ENCODE peak calls at places on chromosomes 13 and 19, in five cellular contexts. One of them, this sample, is unnamed.

GRCh38 chr19:4647676-4648644 is 8.6 kb downstream of the TNFAIP8L1 start:
- DNase-seq in progenitor cell of endocrine pancreas: no peak
- DNase-seq in stimulated activated CD4-positive, alpha-beta T cell treated with anti-CD3 and anti-CD28 coated beads, Interleukin-4, amount 100 ng/mL, for 48 hours: no peak
- DNase-seq in T-helper 1 cell: no peak
- DNase-seq in GM13977: no peak
- DNase-seq in this sample: no peak

GRCh38 chr19:15155296-15155695 is 45.5 kb downstream of the NOTCH3 start:
- DNase-seq in progenitor cell of endocrine pancreas: no peak
- DNase-seq in stimulated activated CD4-positive, alpha-beta T cell treated with anti-CD3 and anti-CD28 coated beads, Interleukin-4, amount 100 ng/mL, for 48 hours: no peak
- DNase-seq in T-helper 1 cell: no peak
- DNase-seq in GM13977: no peak
- DNase-seq in this sample: no peak

GRCh38 chr19:29831686-29832085 is 19.9 kb downstream of the CCNE1 start:
- DNase-seq in progenitor cell of endocrine pancreas: no peak
- DNase-seq in stimulated activated CD4-positive, alpha-beta T cell treated with anti-CD3 and anti-CD28 coated beads, Interleukin-4, amount 100 ng/mL, for 48 hours: no peak
- DNase-seq in T-helper 1 cell: no peak
- DNase-seq in GM13977: no peak
- DNase-seq in this sample: no peak

GRCh38 chr19:50058425-50058824 is 32.6 kb downstream of the ZNF473 start:
- DNase-seq in progenitor cell of endocrine pancreas: no peak
- DNase-seq in stimulated activated CD4-positive, alpha-beta T cell treated with anti-CD3 and anti-CD28 coated beads, Interleukin-4, amount 100 ng/mL, for 48 hours: no peak
- DNase-seq in T-helper 1 cell: no peak
- DNase-seq in GM13977: no peak
- DNase-seq in this sample: no peak

GRCh38 chr13:51832471-51833152 is 12.4 kb downstream of the TMEM272 start:
- DNase-seq in progenitor cell of endocrine pancreas: no peak
- DNase-seq in stimulated activated CD4-positive, alpha-beta T cell treated with anti-CD3 and anti-CD28 coated beads, Interleukin-4, amount 100 ng/mL, for 48 hours: no peak
- DNase-seq in T-helper 1 cell: peak; percentile 52
- DNase-seq in GM13977: peak; percentile 62
- DNase-seq in this sample: peak; percentile 85

GRCh38 chr19:15631817-15632216 is 8.9 kb upstream of the CYP4F3 start:
- DNase-seq in progenitor cell of endocrine pancreas: no peak
- DNase-seq in stimulated activated CD4-positive, alpha-beta T cell treated with anti-CD3 and anti-CD28 coated beads, Interleukin-4, amount 100 ng/mL, for 48 hours: no peak
- DNase-seq in T-helper 1 cell: no peak
- DNase-seq in GM13977: peak; percentile 36
- DNase-seq in this sample: peak; percentile 43

GRCh38 chr19:28558783-28559182 is 654.2 kb downstream of the UQCRFS1 start:
- DNase-seq in progenitor cell of endocrine pancreas: no peak
- DNase-seq in stimulated activated CD4-positive, alpha-beta T cell treated with anti-CD3 and anti-CD28 coated beads, Interleukin-4, amount 100 ng/mL, for 48 hours: no peak
- DNase-seq in T-helper 1 cell: no peak
- DNase-seq in GM13977: no peak
- DNase-seq in this sample: no peak

GRCh38 chr19:46722004-46722380 is 5.1 kb upstream of the PRKD2 start:
- DNase-seq in progenitor cell of endocrine pancreas: no peak
- DNase-seq in stimulated activated CD4-positive, alpha-beta T cell treated with anti-CD3 and anti-CD28 coated beads, Interleukin-4, amount 100 ng/mL, for 48 hours: no peak
- DNase-seq in T-helper 1 cell: no peak
- DNase-seq in GM13977: no peak
- DNase-seq in this sample: no peak

GRCh38 chr13:26074706-26075105 is 22.9 kb upstream of the SHISA2 start:
- DNase-seq in progenitor cell of endocrine pancreas: no peak
- DNase-seq in stimulated activated CD4-positive, alpha-beta T cell treated with anti-CD3 and anti-CD28 coated beads, Interleukin-4, amount 100 ng/mL, for 48 hours: no peak
- DNase-seq in T-helper 1 cell: no peak
- DNase-seq in GM13977: no peak
- DNase-seq in this sample: peak; percentile 59

GRCh38 chr13:102911336-102911735 is 65.5 kb downstream of the ERCC5 start:
- DNase-seq in progenitor cell of endocrine pancreas: no peak
- DNase-seq in stimulated activated CD4-positive, alpha-beta T cell treated with anti-CD3 and anti-CD28 coated beads, Interleukin-4, amount 100 ng/mL, for 48 hours: no peak
- DNase-seq in T-helper 1 cell: no peak
- DNase-seq in GM13977: no peak
- DNase-seq in this sample: no peak

GRCh38 chr13:24511019-24511823 is 1.4 kb downstream of the PARP4 start:
- DNase-seq in progenitor cell of endocrine pancreas: no peak
- DNase-seq in stimulated activated CD4-positive, alpha-beta T cell treated with anti-CD3 and anti-CD28 coated beads, Interleukin-4, amount 100 ng/mL, for 48 hours: peak; percentile 55
- DNase-seq in T-helper 1 cell: peak; percentile 62
- DNase-seq in GM13977: peak; percentile 75
- DNase-seq in this sample: peak; percentile 65

GRCh38 chr19:2540646-2541454 is 64.9 kb downstream of the GADD45B start:
- DNase-seq in progenitor cell of endocrine pancreas: peak; percentile 81
- DNase-seq in stimulated activated CD4-positive, alpha-beta T cell treated with anti-CD3 and anti-CD28 coated beads, Interleukin-4, amount 100 ng/mL, for 48 hours: no peak
- DNase-seq in T-helper 1 cell: no peak
- DNase-seq in GM13977: no peak
- DNase-seq in this sample: peak; percentile 37

GRCh38 chr13:100875392-100876043 is 200.9 kb upstream of the TMTC4 start:
- DNase-seq in progenitor cell of endocrine pancreas: no peak
- DNase-seq in stimulated activated CD4-positive, alpha-beta T cell treated with anti-CD3 and anti-CD28 coated beads, Interleukin-4, amount 100 ng/mL, for 48 hours: no peak
- DNase-seq in T-helper 1 cell: peak; percentile 51
- DNase-seq in GM13977: peak; percentile 42
- DNase-seq in this sample: no peak

GRCh38 chr19:51123381-51124186 is 1.1 kb upstream of the SIGLEC9 start:
- DNase-seq in progenitor cell of endocrine pancreas: no peak
- DNase-seq in stimulated activated CD4-positive, alpha-beta T cell treated with anti-CD3 and anti-CD28 coated beads, Interleukin-4, amount 100 ng/mL, for 48 hours: no peak
- DNase-seq in T-helper 1 cell: peak; percentile 92
- DNase-seq in GM13977: no peak
- DNase-seq in this sample: no peak

GRCh38 chr13:26721251-26721939 is 39.2 kb downstream of the GPR12 start:
- DNase-seq in progenitor cell of endocrine pancreas: no peak
- DNase-seq in stimulated activated CD4-positive, alpha-beta T cell treated with anti-CD3 and anti-CD28 coated beads, Interleukin-4, amount 100 ng/mL, for 48 hours: peak; percentile 10
- DNase-seq in T-helper 1 cell: peak; percentile 29
- DNase-seq in GM13977: no peak
- DNase-seq in this sample: peak; percentile 27

GRCh38 chr13:84658881-84659661 is 776.8 kb upstream of the SLITRK1 start:
- DNase-seq in progenitor cell of endocrine pancreas: no peak
- DNase-seq in stimulated activated CD4-positive, alpha-beta T cell treated with anti-CD3 and anti-CD28 coated beads, Interleukin-4, amount 100 ng/mL, for 48 hours: no peak
- DNase-seq in T-helper 1 cell: no peak
- DNase-seq in GM13977: no peak
- DNase-seq in this sample: no peak

GRCh38 chr19:57269515-57270250 is 10.6 kb upstream of the ZNF460 start:
- DNase-seq in progenitor cell of endocrine pancreas: no peak
- DNase-seq in stimulated activated CD4-positive, alpha-beta T cell treated with anti-CD3 and anti-CD28 coated beads, Interleukin-4, amount 100 ng/mL, for 48 hours: no peak
- DNase-seq in T-helper 1 cell: no peak
- DNase-seq in GM13977: peak; percentile 31
- DNase-seq in this sample: no peak

GRCh38 chr13:25977216-25977615 is 74.6 kb downstream of the SHISA2 start:
- DNase-seq in progenitor cell of endocrine pancreas: no peak
- DNase-seq in stimulated activated CD4-positive, alpha-beta T cell treated with anti-CD3 and anti-CD28 coated beads, Interleukin-4, amount 100 ng/mL, for 48 hours: no peak
- DNase-seq in T-helper 1 cell: no peak
- DNase-seq in GM13977: no peak
- DNase-seq in this sample: no peak

GRCh38 chr13:111165611-111166010 is 50.5 kb downstream of the ARHGEF7 start:
- DNase-seq in progenitor cell of endocrine pancreas: no peak
- DNase-seq in stimulated activated CD4-positive, alpha-beta T cell treated with anti-CD3 and anti-CD28 coated beads, Interleukin-4, amount 100 ng/mL, for 48 hours: no peak
- DNase-seq in T-helper 1 cell: no peak
- DNase-seq in GM13977: no peak
- DNase-seq in this sample: no peak

GRCh38 chr19:3470500-3471128 is 9.7 kb downstream of the SMIM24 start:
- DNase-seq in progenitor cell of endocrine pancreas: no peak
- DNase-seq in stimulated activated CD4-positive, alpha-beta T cell treated with anti-CD3 and anti-CD28 coated beads, Interleukin-4, amount 100 ng/mL, for 48 hours: no peak
- DNase-seq in T-helper 1 cell: no peak
- DNase-seq in GM13977: no peak
- DNase-seq in this sample: no peak

GRCh38 chr19:1736280-1736679 is 17.0 kb upstream of the ONECUT3 start:
- DNase-seq in progenitor cell of endocrine pancreas: no peak
- DNase-seq in stimulated activated CD4-positive, alpha-beta T cell treated with anti-CD3 and anti-CD28 coated beads, Interleukin-4, amount 100 ng/mL, for 48 hours: no peak
- DNase-seq in T-helper 1 cell: no peak
- DNase-seq in GM13977: no peak
- DNase-seq in this sample: no peak

GRCh38 chr19:16458391-16459128 is 13.2 kb downstream of the EPS15L1 start:
- DNase-seq in progenitor cell of endocrine pancreas: no peak
- DNase-seq in stimulated activated CD4-positive, alpha-beta T cell treated with anti-CD3 and anti-CD28 coated beads, Interleukin-4, amount 100 ng/mL, for 48 hours: no peak
- DNase-seq in T-helper 1 cell: no peak
- DNase-seq in GM13977: no peak
- DNase-seq in this sample: no peak

GRCh38 chr19:1213391-1214286 is 8.1 kb downstream of the STK11 start:
- DNase-seq in progenitor cell of endocrine pancreas: no peak
- DNase-seq in stimulated activated CD4-positive, alpha-beta T cell treated with anti-CD3 and anti-CD28 coated beads, Interleukin-4, amount 100 ng/mL, for 48 hours: no peak
- DNase-seq in T-helper 1 cell: peak; percentile 81
- DNase-seq in GM13977: peak; percentile 83
- DNase-seq in this sample: no peak

GRCh38 chr13:105763851-105764250 is 771.6 kb downstream of the EFNB2 start:
- DNase-seq in progenitor cell of endocrine pancreas: no peak
- DNase-seq in stimulated activated CD4-positive, alpha-beta T cell treated with anti-CD3 and anti-CD28 coated beads, Interleukin-4, amount 100 ng/mL, for 48 hours: no peak
- DNase-seq in T-helper 1 cell: no peak
- DNase-seq in GM13977: no peak
- DNase-seq in this sample: no peak

GRCh38 chr13:79455331-79455730 is 25.6 kb upstream of the NDFIP2 start:
- DNase-seq in progenitor cell of endocrine pancreas: no peak
- DNase-seq in stimulated activated CD4-positive, alpha-beta T cell treated with anti-CD3 and anti-CD28 coated beads, Interleukin-4, amount 100 ng/mL, for 48 hours: no peak
- DNase-seq in T-helper 1 cell: no peak
- DNase-seq in GM13977: no peak
- DNase-seq in this sample: no peak

GRCh38 chr13:95296326-95296939 is 4.8 kb downstream of the ABCC4 start:
- DNase-seq in progenitor cell of endocrine pancreas: peak; percentile 33
- DNase-seq in stimulated activated CD4-positive, alpha-beta T cell treated with anti-CD3 and anti-CD28 coated beads, Interleukin-4, amount 100 ng/mL, for 48 hours: no peak
- DNase-seq in T-helper 1 cell: no peak
- DNase-seq in GM13977: no peak
- DNase-seq in this sample: peak; percentile 78

GRCh38 chr19:14337510-14337909 is 43.7 kb upstream of the ADGRE5 start:
- DNase-seq in progenitor cell of endocrine pancreas: no peak
- DNase-seq in stimulated activated CD4-positive, alpha-beta T cell treated with anti-CD3 and anti-CD28 coated beads, Interleukin-4, amount 100 ng/mL, for 48 hours: peak; percentile 39
- DNase-seq in T-helper 1 cell: peak; percentile 28
- DNase-seq in GM13977: no peak
- DNase-seq in this sample: peak; percentile 78

GRCh38 chr19:35261356-35262100 is 7.2 kb upstream of the USF2 start:
- DNase-seq in progenitor cell of endocrine pancreas: no peak
- DNase-seq in stimulated activated CD4-positive, alpha-beta T cell treated with anti-CD3 and anti-CD28 coated beads, Interleukin-4, amount 100 ng/mL, for 48 hours: no peak
- DNase-seq in T-helper 1 cell: no peak
- DNase-seq in GM13977: no peak
- DNase-seq in this sample: no peak

GRCh38 chr13:102651392-102651791 is 43.5 kb downstream of the METTL21C start:
- DNase-seq in progenitor cell of endocrine pancreas: no peak
- DNase-seq in stimulated activated CD4-positive, alpha-beta T cell treated with anti-CD3 and anti-CD28 coated beads, Interleukin-4, amount 100 ng/mL, for 48 hours: no peak
- DNase-seq in T-helper 1 cell: no peak
- DNase-seq in GM13977: no peak
- DNase-seq in this sample: no peak

GRCh38 chr13:46698910-46699460 is 98.0 kb downstream of the ESD start:
- DNase-seq in progenitor cell of endocrine pancreas: no peak
- DNase-seq in stimulated activated CD4-positive, alpha-beta T cell treated with anti-CD3 and anti-CD28 coated beads, Interleukin-4, amount 100 ng/mL, for 48 hours: no peak
- DNase-seq in T-helper 1 cell: no peak
- DNase-seq in GM13977: no peak
- DNase-seq in this sample: no peak